ENCODE peak calls at places on chromosome X, in nine cellular contexts. X is HTR-8/SVneo; R is amygdala; B is HL-60; F is activated CD4-positive, alpha-beta T cell treated with anti-CD3 and anti-CD28 coated beads for 36 hours; J is activated T-helper 9 cell treated with anti-CD3 and anti-CD28 coated beads, Interleukin-2, amount 50 U/mL, for 16 hours; E is stimulated activated CD8-positive, alpha-beta memory T cell treated with anti-CD3 and anti-CD28 coated beads, Interleukin-15, amount 100 ng/mL, for 24 hours; Y is Kasumi-1; Q is cardiac muscle cell. G is an unnamed sample.

GRCh38 chrX:21757960-21758359 is at the start of gene SMPX:
- DNase-seq in R (no peak), F (no peak), E (no peak), Y (no peak), Q (no peak), B (no peak), J (no peak), X (no peak), G (no peak)

GRCh38 chrX:153970398-153971123 is 1.1 kb downstream of the HCFC1 start:
- DNase-seq in X (peak; percentile 10), Q (peak; percentile 78), Y (peak; percentile 24), B (peak; percentile 80), J (no peak), R (peak; percentile 59), E (no peak), F (peak; percentile 63), G (no peak)

GRCh38 chrX:122188751-122189150 is 995.3 kb upstream of the GRIA3 start:
- DNase-seq in E (no peak), F (no peak), X (no peak), J (no peak), Q (no peak), B (no peak), Y (no peak), R (no peak), G (no peak)

GRCh38 chrX:154549766-154550165 is 2.3 kb downstream of the IKBKG start:
- DNase-seq in J (no peak), Q (no peak), X (no peak), R (no peak), Y (no peak), F (no peak), B (no peak), E (no peak), G (no peak)

GRCh38 chrX:101164766-101165590 is 54.6 kb upstream of the DRP2 start:
- DNase-seq in Y (no peak), R (no peak), B (no peak), Q (peak; percentile 29), F (no peak), X (no peak), J (no peak), E (no peak), G (no peak)

GRCh38 chrX:96483642-96484160 is 200.9 kb upstream of the DIAPH2 start:
- DNase-seq in F (no peak), X (no peak), E (no peak), R (no peak), J (no peak), Y (no peak), B (no peak), Q (no peak), G (no peak)

GRCh38 chrX:129940721-129941120 is 34.8 kb downstream of the UTP14A start:
- DNase-seq in Q (no peak), Y (no peak), R (no peak), B (no peak), X (no peak), F (no peak), J (no peak), E (no peak), G (no peak)

GRCh38 chrX:69896046-69896445 is 153.7 kb downstream of the AWAT2 start:
- DNase-seq in X (no peak), J (no peak), R (no peak), E (no peak), Y (no peak), F (no peak), Q (no peak), B (no peak), G (no peak)

GRCh38 chrX:7214251-7214650 is 66.3 kb upstream of the PUDP start:
- DNase-seq in E (no peak), F (no peak), R (no peak), Y (no peak), Q (no peak), X (no peak), J (no peak), B (no peak), G (no peak)

GRCh38 chrX:70262952-70263567 is 3.1 kb upstream of the P2RY4 start:
- DNase-seq in Y (peak; percentile 1), E (no peak), B (peak; percentile 30), R (no peak), X (peak; percentile 64), Q (peak; percentile 48), F (peak; percentile 71), J (peak; percentile 4), G (peak; percentile 42)

GRCh38 chrX:65522739-65523372 is 11.7 kb downstream of the LAS1L start:
- DNase-seq in Y (peak; percentile 48), Q (peak; percentile 76), R (no peak), B (no peak), J (no peak), F (no peak), E (no peak), X (no peak), G (no peak)

GRCh38 chrX:134148293-134148692 is 88.7 kb upstream of the CCDC160 start:
- DNase-seq in E (no peak), B (no peak), X (no peak), Y (no peak), Q (no peak), F (no peak), J (no peak), R (no peak), G (no peak)

GRCh38 chrX:30217465-30217864 is 2.1 kb downstream of the MAGEB2 start:
- DNase-seq in J (no peak), R (no peak), Q (no peak), B (no peak), F (no peak), X (no peak), E (no peak), Y (no peak), G (no peak)

GRCh38 chrX:115606861-115607260 is 45.9 kb downstream of the PLS3 start:
- DNase-seq in J (no peak), X (no peak), Y (no peak), R (no peak), F (no peak), E (no peak), B (no peak), Q (no peak), G (no peak)

GRCh38 chrX:147958316-147958715 is 22.8 kb upstream of the FMR1NB start:
- DNase-seq in X (peak; percentile 8), J (no peak), B (no peak), R (no peak), Q (no peak), Y (no peak), F (no peak), E (no peak), G (no peak)

GRCh38 chrX:12447448-12448154 is 309.3 kb downstream of the FRMPD4 start:
- DNase-seq in Q (peak; percentile 83), R (no peak), X (peak; percentile 27), B (no peak), E (no peak), J (no peak), F (no peak), Y (no peak), G (no peak)

GRCh38 chrX:77398341-77398740 is 48.8 kb upstream of the FGF16 start:
- DNase-seq in Q (no peak), B (no peak), F (no peak), Y (no peak), J (no peak), X (no peak), E (no peak), R (no peak), G (no peak)

GRCh38 chrX:56978172-56978571 is 17.2 kb downstream of the SPIN3 start:
- DNase-seq in E (no peak), B (peak; percentile 53), Y (peak; percentile 30), J (no peak), Q (peak; percentile 52), X (peak; percentile 6), F (peak; percentile 44), R (no peak), G (peak; percentile 18)

GRCh38 chrX:119459181-119459580 is 9.1 kb upstream of the SLC25A5 start:
- DNase-seq in J (no peak), Q (no peak), B (no peak), X (no peak), R (no peak), F (no peak), E (no peak), Y (no peak), G (no peak)

GRCh38 chrX:100076031-100076430 is 334.0 kb downstream of the PCDH19 start:
- DNase-seq in R (no peak), Y (no peak), E (no peak), B (no peak), Q (no peak), F (no peak), X (no peak), J (no peak), G (no peak)

G was measured in A549.